ENCODE peak calls at places on chromosome 1, in seven cellular contexts. B is body of pancreas, S is tibial artery, C is GM23248, O is fibroblast of lung, D is AG04450, E is mesenchymal stem cell. A is an unnamed sample.

GRCh38 chr1:228303596-228303995 is 95.8 kb downstream of the OBSCN start:
- DNase-seq in B (no peak), S (no peak), C (no peak), O (no peak), D (no peak), E (no peak), A (peak)

GRCh38 chr1:31811605-31812004 is 4.2 kb downstream of the SPOCD1 start:
- DNase-seq in B (no peak), S (peak), C (peak), O (peak), D (no peak), E (peak), A (no peak)

GRCh38 chr1:102191723-102192122 is 195.0 kb upstream of the OLFM3 start:
- DNase-seq in B (peak), S (no peak), C (peak), O (peak), D (no peak), E (peak), A (no peak)

GRCh38 chr1:214491468-214492120 is 59.8 kb downstream of the PTPN14 start:
- DNase-seq in B (no peak), S (no peak), C (no peak), O (no peak), D (no peak), E (no peak), A (no peak)

GRCh38 chr1:77991638-77992037 is 12.8 kb upstream of the FUBP1 start:
- DNase-seq in B (no peak), S (no peak), C (no peak), O (no peak), D (no peak), E (no peak), A (no peak)

GRCh38 chr1:10662824-10663667 is 133.4 kb downstream of the CASZ1 start:
- DNase-seq in B (no peak), S (no peak), C (no peak), O (no peak), D (no peak), E (no peak), A (no peak)

GRCh38 chr1:93114403-93114802 is 35.3 kb downstream of the MTF2 start:
- DNase-seq in B (no peak), S (no peak), C (peak), O (peak), D (no peak), E (no peak), A (no peak)

GRCh38 chr1:27346991-27347627 is 5.3 kb downstream of the SYTL1 start:
- DNase-seq in B (no peak), S (no peak), C (no peak), O (peak), D (no peak), E (no peak), A (no peak)

GRCh38 chr1:60052634-60053033 is 20.9 kb downstream of the C1orf87 start:
- DNase-seq in B (no peak), S (no peak), C (no peak), O (no peak), D (no peak), E (peak), A (no peak)

GRCh38 chr1:16396591-16396990 is 29.5 kb downstream of the SZRD1 start:
- DNase-seq in B (no peak), S (peak), C (peak), O (peak), D (peak), E (peak), A (peak)

GRCh38 chr1:165355221-165355976 is 1.1 kb downstream of the LMX1A start:
- DNase-seq in B (no peak), S (no peak), C (no peak), O (no peak), D (no peak), E (no peak), A (no peak)

GRCh38 chr1:30378991-30379581 is 344.3 kb downstream of the MATN1 start:
- DNase-seq in B (no peak), S (no peak), C (peak), O (peak), D (peak), E (peak), A (no peak)

GRCh38 chr1:95223110-95223509 is 10.9 kb upstream of the RWDD3 start:
- DNase-seq in B (no peak), S (no peak), C (peak), O (peak), D (peak), E (peak), A (no peak)

GRCh38 chr1:200411406-200412257 is 1.8 kb upstream of the ZNF281 start:
- DNase-seq in B (no peak), S (no peak), C (no peak), O (no peak), D (no peak), E (no peak), A (no peak)

GRCh38 chr1:197619008-197619640 is 156.2 kb downstream of the DENND1B start:
- DNase-seq in B (no peak), S (no peak), C (peak), O (peak), D (no peak), E (peak), A (no peak)

GRCh38 chr1:74583365-74583764 is 71.0 kb upstream of the LRRC53 start:
- DNase-seq in B (no peak), S (no peak), C (no peak), O (no peak), D (no peak), E (no peak), A (no peak)

GRCh38 chr1:115794976-115795375 is 26.5 kb upstream of the CASQ2 start:
- DNase-seq in B (no peak), S (no peak), C (no peak), O (no peak), D (no peak), E (no peak), A (no peak)

GRCh38 chr1:212153635-212154034 is 118.1 kb downstream of the DTL start:
- DNase-seq in B (no peak), S (no peak), C (no peak), O (no peak), D (no peak), E (no peak), A (no peak)

GRCh38 chr1:26434161-26434752 is 2.1 kb downstream of the DHDDS start:
- DNase-seq in B (no peak), S (no peak), C (no peak), O (peak), D (no peak), E (no peak), A (no peak)

GRCh38 chr1:74579425-74579824 is 67.0 kb upstream of the LRRC53 start:
- DNase-seq in B (no peak), S (no peak), C (no peak), O (no peak), D (no peak), E (no peak), A (no peak)

GRCh38 chr1:78153092-78153736 is 107.4 kb downstream of the GIPC2 start:
- DNase-seq in B (no peak), S (no peak), C (no peak), O (no peak), D (no peak), E (no peak), A (no peak)

GRCh38 chr1:241706967-241707366 is 54.9 kb downstream of the WDR64 start:
- DNase-seq in B (peak), S (no peak), C (peak), O (peak), D (no peak), E (peak), A (no peak)

GRCh38 chr1:158071106-158071505 is 77.7 kb downstream of the KIRREL1 start:
- DNase-seq in B (no peak), S (no peak), C (peak), O (peak), D (no peak), E (no peak), A (no peak)

GRCh38 chr1:205240118-205240517 is 12.4 kb downstream of the TMCC2 start:
- DNase-seq in B (no peak), S (no peak), C (no peak), O (no peak), D (no peak), E (no peak), A (no peak)

GRCh38 chr1:201585099-201585498 is 46.2 kb downstream of the NAV1 start:
- DNase-seq in B (no peak), S (no peak), C (peak), O (peak), D (no peak), E (peak), A (no peak)

GRCh38 chr1:168603501-168604107 is 27.2 kb downstream of the XCL1 start:
- DNase-seq in B (peak), S (peak), C (peak), O (peak), D (no peak), E (peak), A (peak)

GRCh38 chr1:238767321-238767720 is 619.0 kb upstream of the CHRM3 start:
- DNase-seq in B (no peak), S (no peak), C (no peak), O (no peak), D (no peak), E (no peak), A (no peak)

DNA sequence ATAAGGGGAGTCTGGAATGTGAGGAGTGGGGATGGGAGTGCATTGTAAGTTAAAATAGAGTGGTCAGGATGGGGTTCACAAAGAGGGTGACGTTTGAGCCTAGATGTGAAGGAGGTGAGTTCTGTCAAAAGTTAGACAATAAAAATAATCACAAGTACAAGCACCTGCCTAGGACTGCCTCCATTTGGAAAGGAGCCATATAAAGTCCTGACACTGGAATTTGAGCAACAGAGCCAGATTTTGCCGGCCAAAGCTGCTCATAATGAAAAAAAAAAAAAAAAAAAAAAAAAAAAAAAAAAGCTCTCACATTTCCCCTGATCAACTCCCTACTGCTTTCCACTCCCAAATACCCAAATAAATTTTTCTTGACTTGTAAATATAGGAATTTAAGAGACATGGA is 4.1 kb downstream of the PALMD start:
- DNase-seq in B (peak), S (no peak), C (no peak), O (no peak), D (no peak), E (no peak), A (no peak)
- H3K27ac ChIP-seq in B (peak), S (no peak), C (no peak), O (no peak), D (no peak), E (no peak), A (peak)

GRCh38 chr1:178932966-178933603 is 62.2 kb upstream of the ANGPTL1 start:
- DNase-seq in B (no peak), S (no peak), C (no peak), O (no peak), D (no peak), E (peak), A (no peak)
- H3K27ac ChIP-seq in B (peak), S (peak), C (peak), O (no peak), D (no peak), E (no peak), A (peak)

GRCh38 chr1:108913105-108913948 is 36.5 kb downstream of the GPSM2 start:
- DNase-seq in B (no peak), S (no peak), C (no peak), O (peak), D (no peak), E (peak), A (no peak)

GRCh38 chr1:108916788-108917187 is 40.0 kb downstream of the GPSM2 start:
- DNase-seq in B (no peak), S (no peak), C (no peak), O (no peak), D (no peak), E (no peak), A (no peak)
- H3K27ac ChIP-seq in B (no peak), S (no peak), C (no peak), O (no peak), D (no peak), E (no peak), A (no peak)

GRCh38 chr1:108151548-108151947 is 48.6 kb downstream of the SLC25A24 start:
- DNase-seq in B (no peak), S (no peak), C (no peak), O (no peak), D (no peak), E (no peak), A (no peak)
- H3K27ac ChIP-seq in B (no peak), S (no peak), C (no peak), O (no peak), D (no peak), E (no peak), A (no peak)

DNA sequence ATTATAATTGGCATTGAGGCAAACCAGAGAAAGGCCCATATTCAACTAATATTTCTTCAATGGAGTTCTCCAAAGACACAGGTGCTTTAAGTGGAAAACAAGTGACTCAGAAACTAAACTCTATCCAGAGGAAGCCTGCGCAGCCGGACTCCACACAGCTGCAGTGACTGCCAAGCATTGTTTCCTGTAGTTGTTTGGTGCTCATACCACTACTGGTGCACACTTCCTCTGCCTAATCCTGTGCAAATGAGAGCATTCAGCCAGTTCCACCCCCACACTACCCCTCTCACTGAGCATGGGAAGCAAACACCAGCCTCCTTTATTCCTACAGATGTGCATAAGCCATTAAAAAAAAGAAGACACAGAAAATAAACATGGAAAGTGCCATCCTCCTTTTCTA is 102.9 kb downstream of the VAV3 start:
- DNase-seq in B (no peak), S (no peak), C (no peak), O (no peak), D (no peak), E (no peak), A (no peak)
- H3K27ac ChIP-seq in B (no peak), S (no peak), C (no peak), O (no peak), D (no peak), E (no peak), A (no peak)

GRCh38 chr1:22341791-22342605 is 109.7 kb upstream of the ZBTB40 start:
- DNase-seq in B (peak), S (no peak), C (peak), O (peak), D (no peak), E (peak), A (no peak)
- H3K27ac ChIP-seq in B (no peak), S (no peak), C (no peak), O (no peak), D (no peak), E (no peak), A (no peak)

DNA sequence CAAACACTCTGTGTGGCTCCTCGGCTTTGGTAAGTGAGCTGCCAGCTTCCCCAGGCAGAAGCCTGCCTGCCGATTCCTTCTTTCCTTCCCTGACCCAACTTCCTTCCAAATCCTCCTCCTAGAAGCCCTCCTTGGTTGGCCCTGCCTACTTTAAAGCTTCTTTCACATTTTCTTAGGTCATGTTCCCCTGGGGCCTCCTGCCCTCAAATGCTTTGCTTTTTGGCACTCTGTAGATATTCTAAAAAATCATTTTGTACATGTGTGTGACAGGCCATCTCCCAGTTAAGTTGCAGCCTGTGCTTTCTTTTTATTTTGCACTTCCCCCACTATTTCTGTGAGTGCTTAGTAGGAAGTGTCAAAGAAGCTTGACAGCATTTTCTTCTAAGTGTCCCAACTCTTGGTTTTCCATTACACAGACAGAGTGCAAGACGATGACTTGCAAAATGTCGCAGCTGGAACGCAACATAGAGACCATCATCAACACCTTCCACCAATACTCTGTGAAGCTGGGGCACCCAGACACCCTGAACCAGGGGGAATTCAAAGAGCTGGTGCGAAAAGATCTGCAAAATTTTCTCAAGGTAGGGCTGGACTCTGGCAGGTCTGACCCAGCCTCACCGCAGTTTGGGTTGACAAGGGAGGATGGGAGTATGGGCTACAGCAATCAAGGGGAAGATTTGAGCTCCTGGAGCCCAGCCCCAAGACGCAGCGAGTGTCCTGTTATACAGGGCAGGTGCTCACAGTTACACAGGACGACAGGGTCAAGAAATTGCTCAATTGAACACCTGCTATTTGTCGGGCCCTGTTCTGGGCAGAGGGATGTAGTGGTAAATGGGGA is at the start of gene S100A9:
- DNase-seq in B (no peak), S (no peak), C (no peak), O (no peak), D (no peak), E (no peak), A (no peak)
- H3K27ac ChIP-seq in B (no peak), S (no peak), C (no peak), O (no peak), D (no peak), E (no peak), A (no peak)

GRCh38 chr1:21338568-21339401 is 48.5 kb upstream of the ECE1 start:
- DNase-seq in B (peak), S (peak), C (peak), O (no peak), D (peak), E (peak), A (peak)
- H3K27ac ChIP-seq in B (peak), S (peak), C (peak), O (peak), D (peak), E (no peak), A (peak)

A was measured in heart left ventricle.